ENCODE peak calls at places on chromosomes 5 and 9, in eight cellular contexts. One of them, this sample, is unnamed.

GRCh38 chr9:93491593-93492232 is 38.3 kb upstream of the FAM120AOS start:
- DNase-seq in MM.1S: no peak
- DNase-seq in CD8-positive, alpha-beta T cell: no peak
- DNase-seq in transverse colon: no peak
- DNase-seq in mammary epithelial cell: no peak
- DNase-seq in GM12865: no peak
- DNase-seq in PC-3: no peak
- DNase-seq in WTC11: no peak
- DNase-seq in this sample: no peak

GRCh38 chr9:127053057-127053821 is 69.2 kb downstream of the ANGPTL2 start:
- DNase-seq in transverse colon: no peak
- DNase-seq in mammary epithelial cell: no peak
- DNase-seq in WTC11: no peak
- DNase-seq in MM.1S: no peak
- DNase-seq in PC-3: no peak
- DNase-seq in CD8-positive, alpha-beta T cell: no peak
- DNase-seq in GM12865: no peak
- DNase-seq in this sample: no peak

GRCh38 chr5:81005708-81006107 is 45.5 kb downstream of the RASGRF2 start:
- DNase-seq in WTC11: no peak
- DNase-seq in PC-3: no peak
- DNase-seq in mammary epithelial cell: no peak
- DNase-seq in CD8-positive, alpha-beta T cell: no peak
- DNase-seq in MM.1S: no peak
- DNase-seq in transverse colon: no peak
- DNase-seq in GM12865: no peak
- DNase-seq in this sample: no peak

GRCh38 chr5:120159155-120159554 is 304.9 kb upstream of the PRR16 start:
- DNase-seq in PC-3: no peak
- DNase-seq in CD8-positive, alpha-beta T cell: no peak
- DNase-seq in MM.1S: no peak
- DNase-seq in WTC11: no peak
- DNase-seq in transverse colon: no peak
- DNase-seq in mammary epithelial cell: no peak
- DNase-seq in GM12865: no peak
- DNase-seq in this sample: no peak

GRCh38 chr9:125536184-125537152 is 170.5 kb downstream of the MAPKAP1 start:
- DNase-seq in transverse colon: no peak
- DNase-seq in mammary epithelial cell: peak; percentile 73
- DNase-seq in WTC11: no peak
- DNase-seq in MM.1S: no peak
- DNase-seq in PC-3: peak; percentile 80
- DNase-seq in GM12865: no peak
- DNase-seq in CD8-positive, alpha-beta T cell: no peak
- DNase-seq in this sample: no peak

GRCh38 chr5:39446231-39446630 is 21.5 kb upstream of the DAB2 start:
- DNase-seq in PC-3: peak; percentile 58
- DNase-seq in GM12865: no peak
- DNase-seq in MM.1S: no peak
- DNase-seq in CD8-positive, alpha-beta T cell: no peak
- DNase-seq in mammary epithelial cell: no peak
- DNase-seq in transverse colon: no peak
- DNase-seq in WTC11: no peak
- DNase-seq in this sample: no peak

GRCh38 chr5:134100283-134101011 is 14.0 kb upstream of the TCF7 start:
- DNase-seq in MM.1S: peak; percentile 94
- DNase-seq in CD8-positive, alpha-beta T cell: peak; percentile 91
- DNase-seq in mammary epithelial cell: peak; percentile 93
- DNase-seq in GM12865: peak; percentile 96
- DNase-seq in WTC11: peak; percentile 36
- DNase-seq in transverse colon: peak; percentile 70
- DNase-seq in PC-3: peak; percentile 51
- DNase-seq in this sample: peak; percentile 89

GRCh38 chr5:105868038-105868775 is 1802.5 kb downstream of the EFNA5 start:
- DNase-seq in WTC11: no peak
- DNase-seq in mammary epithelial cell: no peak
- DNase-seq in transverse colon: no peak
- DNase-seq in GM12865: no peak
- DNase-seq in MM.1S: no peak
- DNase-seq in CD8-positive, alpha-beta T cell: no peak
- DNase-seq in PC-3: no peak
- DNase-seq in this sample: no peak

GRCh38 chr9:727767-728166 is 113.7 kb upstream of the DMRT1 start:
- DNase-seq in PC-3: peak; percentile 21
- DNase-seq in transverse colon: no peak
- DNase-seq in CD8-positive, alpha-beta T cell: no peak
- DNase-seq in WTC11: no peak
- DNase-seq in mammary epithelial cell: no peak
- DNase-seq in MM.1S: no peak
- DNase-seq in GM12865: no peak
- DNase-seq in this sample: no peak

GRCh38 chr9:38008168-38009034 is 60.6 kb downstream of the SHB start:
- DNase-seq in GM12865: peak; percentile 59
- DNase-seq in mammary epithelial cell: peak; percentile 91
- DNase-seq in MM.1S: no peak
- DNase-seq in PC-3: peak; percentile 94
- DNase-seq in WTC11: peak; percentile 34
- DNase-seq in CD8-positive, alpha-beta T cell: no peak
- DNase-seq in transverse colon: peak; percentile 39
- DNase-seq in this sample: peak; percentile 85

GRCh38 chr9:123947326-123947725 is 17.4 kb upstream of the DENND1A start:
- DNase-seq in transverse colon: no peak
- DNase-seq in WTC11: no peak
- DNase-seq in CD8-positive, alpha-beta T cell: no peak
- DNase-seq in mammary epithelial cell: no peak
- DNase-seq in PC-3: no peak
- DNase-seq in GM12865: no peak
- DNase-seq in MM.1S: no peak
- DNase-seq in this sample: no peak

GRCh38 chr9:72401396-72401795 is 36.4 kb upstream of the ZFAND5 start:
- DNase-seq in GM12865: no peak
- DNase-seq in MM.1S: no peak
- DNase-seq in PC-3: no peak
- DNase-seq in CD8-positive, alpha-beta T cell: no peak
- DNase-seq in mammary epithelial cell: no peak
- DNase-seq in transverse colon: no peak
- DNase-seq in WTC11: no peak
- DNase-seq in this sample: no peak

GRCh38 chr9:129803679-129804065 is 688 bp downstream of the TOR1B start:
- DNase-seq in WTC11: no peak
- DNase-seq in MM.1S: no peak
- DNase-seq in CD8-positive, alpha-beta T cell: no peak
- DNase-seq in mammary epithelial cell: peak; percentile 21
- DNase-seq in transverse colon: no peak
- DNase-seq in GM12865: no peak
- DNase-seq in PC-3: no peak
- DNase-seq in this sample: no peak

GRCh38 chr5:180389252-180390101 is 36.3 kb upstream of the GFPT2 start:
- DNase-seq in PC-3: peak; percentile 9
- DNase-seq in GM12865: no peak
- DNase-seq in WTC11: no peak
- DNase-seq in transverse colon: no peak
- DNase-seq in CD8-positive, alpha-beta T cell: no peak
- DNase-seq in mammary epithelial cell: no peak
- DNase-seq in MM.1S: no peak
- DNase-seq in this sample: no peak

GRCh38 chr5:103657301-103657700 is 94.7 kb upstream of the NUDT12 start:
- DNase-seq in MM.1S: no peak
- DNase-seq in WTC11: no peak
- DNase-seq in PC-3: no peak
- DNase-seq in GM12865: no peak
- DNase-seq in CD8-positive, alpha-beta T cell: no peak
- DNase-seq in transverse colon: no peak
- DNase-seq in mammary epithelial cell: no peak
- DNase-seq in this sample: no peak

GRCh38 chr9:133635098-133635497 is 1.1 kb upstream of the DBH start:
- DNase-seq in mammary epithelial cell: no peak
- DNase-seq in transverse colon: no peak
- DNase-seq in PC-3: no peak
- DNase-seq in GM12865: no peak
- DNase-seq in CD8-positive, alpha-beta T cell: no peak
- DNase-seq in MM.1S: no peak
- DNase-seq in WTC11: no peak
- DNase-seq in this sample: no peak

GRCh38 chr5:8686707-8687106 is 817.8 kb downstream of the MTRR start:
- DNase-seq in GM12865: no peak
- DNase-seq in transverse colon: no peak
- DNase-seq in mammary epithelial cell: no peak
- DNase-seq in CD8-positive, alpha-beta T cell: no peak
- DNase-seq in WTC11: no peak
- DNase-seq in MM.1S: no peak
- DNase-seq in PC-3: no peak
- DNase-seq in this sample: no peak

GRCh38 chr5:118144540-118144939 is 843.8 kb downstream of the DTWD2 start:
- DNase-seq in MM.1S: no peak
- DNase-seq in GM12865: no peak
- DNase-seq in WTC11: no peak
- DNase-seq in transverse colon: no peak
- DNase-seq in CD8-positive, alpha-beta T cell: no peak
- DNase-seq in mammary epithelial cell: no peak
- DNase-seq in PC-3: no peak
- DNase-seq in this sample: no peak

GRCh38 chr9:37082214-37082765 is 38.1 kb upstream of the ZCCHC7 start:
- DNase-seq in PC-3: no peak
- DNase-seq in WTC11: no peak
- DNase-seq in CD8-positive, alpha-beta T cell: no peak
- DNase-seq in GM12865: peak; percentile 23
- DNase-seq in mammary epithelial cell: no peak
- DNase-seq in transverse colon: no peak
- DNase-seq in MM.1S: no peak
- DNase-seq in this sample: no peak

GRCh38 chr5:172833691-172834569 is at the start of gene ERGIC1:
- DNase-seq in GM12865: peak; percentile 87
- DNase-seq in WTC11: peak; percentile 80
- DNase-seq in transverse colon: peak; percentile 91
- DNase-seq in PC-3: peak; percentile 81
- DNase-seq in MM.1S: peak; percentile 87
- DNase-seq in CD8-positive, alpha-beta T cell: peak; percentile 63
- DNase-seq in mammary epithelial cell: peak; percentile 78
- DNase-seq in this sample: peak; percentile 92

GRCh38 chr5:172832383-172833315 is 1.4 kb upstream of the ERGIC1 start:
- DNase-seq in GM12865: no peak
- DNase-seq in WTC11: no peak
- DNase-seq in transverse colon: no peak
- DNase-seq in mammary epithelial cell: no peak
- DNase-seq in CD8-positive, alpha-beta T cell: no peak
- DNase-seq in MM.1S: no peak
- DNase-seq in PC-3: no peak
- DNase-seq in this sample: no peak

GRCh38 chr5:172833372-172833690 is 720 bp upstream of the ERGIC1 start:
- DNase-seq in transverse colon: no peak
- DNase-seq in GM12865: no peak
- DNase-seq in PC-3: no peak
- DNase-seq in WTC11: no peak
- DNase-seq in CD8-positive, alpha-beta T cell: no peak
- DNase-seq in mammary epithelial cell: no peak
- DNase-seq in MM.1S: no peak
- DNase-seq in this sample: no peak

GRCh38 chr5:172835246-172836030 is 1.4 kb downstream of the ERGIC1 start:
- DNase-seq in CD8-positive, alpha-beta T cell: peak; percentile 38
- DNase-seq in GM12865: peak; percentile 58
- DNase-seq in PC-3: no peak
- DNase-seq in WTC11: no peak
- DNase-seq in mammary epithelial cell: no peak
- DNase-seq in transverse colon: no peak
- DNase-seq in MM.1S: peak; percentile 84
- DNase-seq in this sample: no peak

GRCh38 chr5:172834570-172835245 is 657 bp downstream of the ERGIC1 start:
- DNase-seq in transverse colon: peak; percentile 39
- DNase-seq in mammary epithelial cell: no peak
- DNase-seq in PC-3: no peak
- DNase-seq in CD8-positive, alpha-beta T cell: no peak
- DNase-seq in MM.1S: no peak
- DNase-seq in GM12865: no peak
- DNase-seq in WTC11: peak; percentile 51
- DNase-seq in this sample: peak; percentile 45
- TF ChIP-seq CTCF in transverse colon: no peak
- TF ChIP-seq CTCF in mammary epithelial cell: no peak
- TF ChIP-seq CTCF in PC-3: no peak
- TF ChIP-seq CTCF in CD8-positive, alpha-beta T cell: no peak
- TF ChIP-seq CTCF in MM.1S: no peak
- TF ChIP-seq CTCF in GM12865: no peak
- TF ChIP-seq CTCF in WTC11: no peak
- TF ChIP-seq CTCF in this sample: no peak

GRCh38 chr5:92916036-92916435 is 665.0 kb downstream of the NR2F1-AS1 start:
- DNase-seq in PC-3: peak; percentile 56
- DNase-seq in mammary epithelial cell: peak; percentile 6
- DNase-seq in GM12865: no peak
- DNase-seq in CD8-positive, alpha-beta T cell: no peak
- DNase-seq in MM.1S: no peak
- DNase-seq in transverse colon: no peak
- DNase-seq in WTC11: no peak
- DNase-seq in this sample: no peak
- TF ChIP-seq CTCF in PC-3: peak; percentile 63
- TF ChIP-seq CTCF in mammary epithelial cell: peak; percentile 17
- TF ChIP-seq CTCF in GM12865: no peak
- TF ChIP-seq CTCF in CD8-positive, alpha-beta T cell: no peak
- TF ChIP-seq CTCF in MM.1S: no peak
- TF ChIP-seq CTCF in transverse colon: no peak
- TF ChIP-seq CTCF in WTC11: no peak
- TF ChIP-seq CTCF in this sample: no peak

GRCh38 chr5:76954383-76954763 is 1.5 kb downstream of the CRHBP start:
- DNase-seq in transverse colon: no peak
- DNase-seq in CD8-positive, alpha-beta T cell: no peak
- DNase-seq in mammary epithelial cell: no peak
- DNase-seq in MM.1S: no peak
- DNase-seq in GM12865: no peak
- DNase-seq in WTC11: peak; percentile 30
- DNase-seq in PC-3: no peak
- DNase-seq in this sample: no peak

GRCh38 chr5:76956033-76956432 is 3.2 kb downstream of the CRHBP start:
- DNase-seq in mammary epithelial cell: no peak
- DNase-seq in MM.1S: no peak
- DNase-seq in GM12865: no peak
- DNase-seq in CD8-positive, alpha-beta T cell: no peak
- DNase-seq in transverse colon: no peak
- DNase-seq in PC-3: no peak
- DNase-seq in WTC11: no peak
- DNase-seq in this sample: no peak

GRCh38 chr5:76958976-76959767 is 6.3 kb downstream of the CRHBP start:
- DNase-seq in MM.1S: no peak
- DNase-seq in WTC11: no peak
- DNase-seq in transverse colon: no peak
- DNase-seq in PC-3: peak; percentile 4
- DNase-seq in CD8-positive, alpha-beta T cell: no peak
- DNase-seq in GM12865: peak; percentile 8
- DNase-seq in mammary epithelial cell: peak; percentile 16
- DNase-seq in this sample: no peak

GRCh38 chr5:76952795-76953536 is at the start of gene CRHBP:
- DNase-seq in transverse colon: no peak
- DNase-seq in WTC11: peak; percentile 37
- DNase-seq in PC-3: no peak
- DNase-seq in CD8-positive, alpha-beta T cell: no peak
- DNase-seq in mammary epithelial cell: no peak
- DNase-seq in MM.1S: no peak
- DNase-seq in GM12865: no peak
- DNase-seq in this sample: no peak

GRCh38 chr5:76953551-76954382 is 922 bp downstream of the CRHBP start:
- DNase-seq in MM.1S: no peak
- DNase-seq in mammary epithelial cell: peak; percentile 33
- DNase-seq in GM12865: no peak
- DNase-seq in CD8-positive, alpha-beta T cell: no peak
- DNase-seq in PC-3: no peak
- DNase-seq in transverse colon: no peak
- DNase-seq in WTC11: peak; percentile 55
- DNase-seq in this sample: no peak
- TF ChIP-seq CTCF in MM.1S: no peak
- TF ChIP-seq CTCF in mammary epithelial cell: no peak
- TF ChIP-seq CTCF in GM12865: no peak
- TF ChIP-seq CTCF in CD8-positive, alpha-beta T cell: no peak
- TF ChIP-seq CTCF in PC-3: no peak
- TF ChIP-seq CTCF in transverse colon: no peak
- TF ChIP-seq CTCF in WTC11: no peak
- TF ChIP-seq CTCF in this sample: no peak

GRCh38 chr5:163459888-163460561 is at the start of gene NUDCD2:
- DNase-seq in GM12865: peak; percentile 99
- DNase-seq in CD8-positive, alpha-beta T cell: peak; percentile 94
- DNase-seq in transverse colon: peak; percentile 94
- DNase-seq in MM.1S: peak; percentile 98
- DNase-seq in PC-3: peak; percentile 98
- DNase-seq in WTC11: peak; percentile 93
- DNase-seq in mammary epithelial cell: peak; percentile 98
- DNase-seq in this sample: peak; percentile 91
- TF ChIP-seq CTCF in GM12865: peak; percentile 30
- TF ChIP-seq CTCF in CD8-positive, alpha-beta T cell: no peak
- TF ChIP-seq CTCF in transverse colon: no peak
- TF ChIP-seq CTCF in MM.1S: peak; percentile 30
- TF ChIP-seq CTCF in PC-3: peak; percentile 49
- TF ChIP-seq CTCF in WTC11: no peak
- TF ChIP-seq CTCF in mammary epithelial cell: no peak
- TF ChIP-seq CTCF in this sample: peak; percentile 33

This sample was measured in GM10248.